ENCODE peak calls at places on chromosome 3, in four cellular contexts. X is GM23248, K is mesenchymal stem cell, W is IMR-90. T is an unnamed sample. For H3K4me1, the result is how much of the 10 kb centered on the place peaks cover.

GRCh38 chr3:190345878-190346277 is 23.6 kb upstream of the CLDN1 start:
- DNase-seq in X (no peak), K (peak), W (no peak), T (no peak)

GRCh38 chr3:136952292-136952691 is 5.5 kb upstream of the IL20RB start:
- DNase-seq in X (peak), K (peak), W (peak), T (peak)

GRCh38 chr3:157125101-157125500 is 34.8 kb downstream of the CCNL1 start:
- DNase-seq in X (no peak), K (no peak), W (no peak), T (no peak)

GRCh38 chr3:186359078-186359477 is 3.0 kb downstream of the DGKG start:
- DNase-seq in X (no peak), K (no peak), W (no peak), T (no peak)

GRCh38 chr3:126392246-126392645 is 2.5 kb upstream of the CFAP100 start:
- DNase-seq in X (no peak), K (no peak), W (no peak), T (no peak)

GRCh38 chr3:181793006-181793405 is 81.3 kb downstream of the SOX2 start:
- DNase-seq in X (no peak), K (no peak), W (no peak), T (no peak)

GRCh38 chr3:79490165-79491028 is 277.4 kb downstream of the ROBO1 start:
- DNase-seq in X (peak), K (no peak), W (peak), T (peak)

GRCh38 chr3:123344175-123344908 is 104.5 kb downstream of the ADCY5 start:
- DNase-seq in X (peak), K (peak), W (peak), T (peak)

GRCh38 chr3:108608750-108609149 is 19.2 kb downstream of the DZIP3 start:
- DNase-seq in X (no peak), K (no peak), W (no peak), T (peak)

GRCh38 chr3:4570840-4571621 is 77.9 kb downstream of the ITPR1 start:
- DNase-seq in X (no peak), K (no peak), W (no peak), T (no peak)

GRCh38 chr3:127286571-127287140 is 1.2 kb downstream of the PRR20G start:
- DNase-seq in X (peak), K (no peak), W (peak), T (no peak)

GRCh38 chr3:78414261-78414660 is 1353.5 kb downstream of the ROBO1 start:
- DNase-seq in X (no peak), K (no peak), W (no peak), T (no peak)

GRCh38 chr3:121962443-121962842 is 59.6 kb downstream of the ILDR1 start:
- DNase-seq in X (no peak), K (no peak), W (no peak), T (no peak)

GRCh38 chr3:71304684-71305083 is 278.8 kb downstream of the FOXP1 start:
- DNase-seq in X (peak), K (peak), W (peak), T (peak)

GRCh38 chr3:14418259-14418658 is 15.9 kb downstream of the SLC6A6 start:
- DNase-seq in X (no peak), K (no peak), W (no peak), T (no peak)

GRCh38 chr3:149845570-149846244 is 32.7 kb downstream of the RNF13 start:
- DNase-seq in X (peak), K (no peak), W (peak), T (no peak)

GRCh38 chr3:3664916-3665315 is 134.3 kb upstream of the LRRN1 start:
- DNase-seq in X (no peak), K (no peak), W (peak), T (no peak)

GRCh38 chr3:908839-909238 is 184.0 kb upstream of the CNTN6 start:
- DNase-seq in X (peak), K (no peak), W (no peak), T (peak)

GRCh38 chr3:127988770-127989518 is 63.3 kb upstream of the SEC61A1 start:
- DNase-seq in X (peak), K (no peak), W (no peak), T (no peak)

GRCh38 chr3:82281205-82281604 is 519.8 kb upstream of the GBE1 start:
- DNase-seq in X (peak), K (no peak), W (no peak), T (peak)

GRCh38 chr3:123693584-123693983 is 108.7 kb upstream of the HACD2 start:
- DNase-seq in X (no peak), K (no peak), W (no peak), T (no peak)

GRCh38 chr3:102114264-102114979 is 265.1 kb downstream of the NFKBIZ start:
- DNase-seq in X (no peak), K (no peak), W (no peak), T (no peak)

GRCh38 chr3:99938270-99938955 is 120.8 kb downstream of the CMSS1 start:
- DNase-seq in X (peak), K (no peak), W (peak), T (no peak)

GRCh38 chr3:33525232-33525631 is 85.0 kb upstream of the UBP1 start:
- DNase-seq in X (no peak), K (no peak), W (no peak), T (peak)

GRCh38 chr3:184982058-184982457 is 170.1 kb downstream of the VPS8 start:
- DNase-seq in X (no peak), K (no peak), W (no peak), T (no peak)

GRCh38 chr3:61448378-61448777 is 113.0 kb upstream of the PTPRG start:
- DNase-seq in X (no peak), K (no peak), W (no peak), T (no peak)
- H3K4me1 ChIP-seq in X (under half), K (under half), W (under half), T (under half)

GRCh38 chr3:8846176-8846575 is 76.8 kb upstream of the OXTR start:
- DNase-seq in X (no peak), K (no peak), W (no peak), T (no peak)
- H3K9ac ChIP-seq in X (no peak), K (no peak), W (no peak), T (no peak)

GRCh38 chr3:57973715-57974477 is 34.3 kb upstream of the FLNB start:
- DNase-seq in X (no peak), K (no peak), W (no peak), T (no peak)

GRCh38 chr3:57968499-57968898 is 39.7 kb upstream of the FLNB start:
- DNase-seq in X (no peak), K (no peak), W (no peak), T (no peak)

GRCh38 chr3:57972421-57973111 is 35.7 kb upstream of the FLNB start:
- DNase-seq in X (no peak), K (no peak), W (no peak), T (no peak)

GRCh38 chr3:57974796-57975388 is 33.3 kb upstream of the FLNB start:
- DNase-seq in X (peak), K (peak), W (peak), T (peak)

DNA sequence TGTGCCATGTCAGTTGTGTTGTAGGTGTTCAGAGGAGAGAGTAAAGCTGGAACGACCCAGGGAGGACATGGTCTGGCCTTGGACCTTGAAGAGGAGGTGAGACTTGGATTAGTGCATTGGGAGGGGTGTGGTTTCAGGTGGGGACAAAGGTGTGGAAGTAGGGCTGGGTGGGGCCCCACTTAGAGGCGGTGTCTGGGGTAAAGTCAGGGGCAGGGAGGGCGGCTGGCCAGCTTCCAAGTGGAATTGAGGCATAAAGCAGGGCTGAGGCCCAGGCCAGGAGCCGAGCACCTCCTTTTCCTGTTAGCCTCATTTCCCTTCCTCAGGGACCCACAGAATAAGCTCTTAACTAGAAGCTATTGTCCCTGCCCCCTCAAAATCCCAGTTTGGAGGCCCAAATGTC is 36.2 kb upstream of the FLNB start:
- DNase-seq in X (no peak), K (no peak), W (no peak), T (no peak)
- H3K4me1 ChIP-seq in X (under half), K (under half), W (under half), T (under half)

DNA sequence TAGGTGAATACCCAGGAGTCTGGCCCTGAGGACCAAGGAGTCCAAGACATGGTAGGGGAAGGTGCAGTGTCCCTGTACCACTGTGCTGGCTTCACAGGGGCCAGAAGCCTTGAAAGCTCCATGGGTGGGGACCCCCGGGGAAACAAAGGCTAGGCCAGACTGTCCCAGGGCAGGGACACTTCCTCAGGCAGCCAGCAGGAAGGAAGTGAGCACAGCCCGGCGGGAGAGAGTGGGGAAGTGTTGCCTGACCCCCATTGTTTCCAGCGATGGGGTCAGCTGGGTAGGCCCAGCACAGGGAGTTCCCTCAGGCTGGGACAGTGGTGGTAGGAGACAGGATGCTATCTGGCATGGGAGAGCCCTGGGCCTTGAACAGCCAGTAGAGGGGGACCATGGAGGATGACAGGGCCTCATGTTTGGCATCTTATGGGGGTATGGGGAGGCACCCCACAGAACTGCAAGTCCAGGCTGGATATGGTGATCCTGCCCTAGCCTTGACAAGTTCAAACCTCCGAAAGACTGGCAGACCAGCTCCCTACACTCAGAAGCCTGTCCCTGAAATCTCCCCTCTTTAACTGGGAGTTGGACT is 1.2 kb upstream of the HYAL2 start:
- DNase-seq in X (no peak), K (no peak), W (no peak), T (no peak)
- H3K9ac ChIP-seq in X (no peak), K (no peak), W (no peak), T (peak)

DNA sequence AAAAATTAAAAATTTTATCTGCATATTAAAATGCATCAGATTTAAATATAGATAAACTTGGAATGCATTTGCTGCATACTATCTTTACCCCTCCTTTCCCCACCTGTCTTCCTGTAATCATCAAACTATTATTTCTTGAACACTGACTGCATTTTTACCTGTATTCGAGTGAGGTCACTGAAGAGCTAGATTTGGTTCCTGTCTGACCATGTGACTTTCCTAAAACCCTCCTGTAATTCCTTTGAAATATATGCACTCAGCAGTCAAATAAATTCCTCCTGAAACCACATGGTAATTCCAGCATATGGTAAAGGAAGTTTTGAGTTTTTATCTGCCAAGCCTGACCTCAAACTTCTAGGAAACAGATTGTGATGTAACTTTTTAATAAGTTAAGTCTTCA is 445.6 kb upstream of the FRG2C start:
- DNase-seq in X (no peak), K (no peak), W (no peak), T (no peak)
- H3K4me1 ChIP-seq in X (under half), K (under half), W (under half), T (under half)

T was measured in mesendoderm.